ENCODE peak calls at places on chromosomes 7 and 10, in nine cellular contexts. U is IMR-90; A is kidney; Z is uterus; K is small intestine; V is hepatocyte; D is right cardiac atrium; H is right lobe of liver; S is effector memory CD4-positive, alpha-beta T cell. P is an unnamed sample.

GRCh38 chr10:878333-878753 is 53.2 kb downstream of the LARP4B start:
- DNase-seq in S (no peak), Z (peak; percentile 57), K (no peak), V (no peak), A (no peak), U (peak; percentile 52), D (no peak), H (no peak), P (no peak)

GRCh38 chr7:91348686-91349085 is 84.5 kb downstream of the FZD1 start:
- DNase-seq in S (no peak), Z (no peak), U (peak; percentile 4), H (no peak), K (no peak), A (no peak), V (no peak), D (no peak), P (no peak)

GRCh38 chr10:71242621-71243009 is 30.2 kb downstream of the UNC5B start:
- DNase-seq in H (no peak), U (no peak), Z (no peak), S (no peak), A (no peak), V (no peak), D (peak; percentile 76), K (no peak), P (no peak)

GRCh38 chr10:7857259-7857658 is 39.0 kb downstream of the TAF3 start:
- DNase-seq in Z (no peak), S (no peak), U (no peak), K (no peak), A (no peak), D (no peak), H (no peak), V (peak; percentile 6), P (peak; percentile 49)

GRCh38 chr7:65475040-65475726 is 101.5 kb downstream of the ZNF92 start:
- DNase-seq in Z (no peak), V (no peak), S (no peak), H (no peak), U (no peak), A (no peak), D (no peak), K (no peak), P (no peak)

GRCh38 chr10:125002423-125003145 is 60.7 kb downstream of the ZRANB1 start:
- DNase-seq in V (no peak), S (no peak), Z (peak; percentile 14), D (peak; percentile 52), A (peak; percentile 37), K (no peak), H (peak; percentile 45), U (no peak), P (peak; percentile 72)

GRCh38 chr10:6151087-6151977 is 51.4 kb upstream of the PFKFB3 start:
- DNase-seq in D (peak; percentile 78), K (peak; percentile 60), V (peak; percentile 74), U (peak; percentile 69), S (no peak), A (no peak), Z (peak; percentile 51), H (peak; percentile 70), P (peak; percentile 96)

GRCh38 chr10:1180836-1181235 is 124.7 kb downstream of the WDR37 start:
- DNase-seq in D (no peak), H (peak; percentile 3), K (no peak), U (no peak), A (no peak), Z (no peak), V (no peak), S (no peak), P (no peak)

GRCh38 chr7:66641526-66641871 is 12.8 kb downstream of the KCTD7 start:
- DNase-seq in Z (no peak), U (no peak), D (no peak), S (no peak), V (no peak), H (no peak), K (no peak), A (no peak), P (no peak)

GRCh38 chr10:44995914-44996633 is 4.6 kb upstream of the ZNF22 start:
- DNase-seq in S (no peak), K (no peak), H (peak; percentile 82), D (peak; percentile 87), A (peak; percentile 87), V (no peak), Z (peak; percentile 66), U (peak; percentile 71), P (peak; percentile 84)

GRCh38 chr7:106003525-106004064 is 40.5 kb downstream of the CDHR3 start:
- DNase-seq in S (no peak), K (no peak), Z (no peak), A (no peak), U (no peak), D (no peak), V (no peak), H (no peak), P (no peak)

GRCh38 chr7:68642727-68643126 is 955.5 kb upstream of the AUTS2 start:
- DNase-seq in K (no peak), H (no peak), A (no peak), S (no peak), Z (no peak), U (no peak), V (no peak), D (no peak), P (no peak)

GRCh38 chr10:114767589-114768393 is 53.8 kb upstream of the FHIP2A start:
- DNase-seq in Z (no peak), S (no peak), A (peak; percentile 88), U (peak; percentile 28), V (peak; percentile 66), H (peak; percentile 70), K (peak; percentile 62), D (peak; percentile 69), P (peak; percentile 90)

GRCh38 chr7:47765373-47765979 is 182.8 kb downstream of the PKD1L1 start:
- DNase-seq in Z (no peak), U (no peak), K (no peak), H (no peak), D (no peak), V (no peak), S (no peak), A (no peak), P (no peak)

GRCh38 chr7:139985811-139986210 is 76.9 kb downstream of the PARP12 start:
- DNase-seq in D (no peak), V (no peak), Z (no peak), K (no peak), U (no peak), H (no peak), A (no peak), S (no peak), P (no peak)

GRCh38 chr7:77684030-77684429 is 12.2 kb upstream of the RSBN1L start:
- DNase-seq in S (no peak), V (peak; percentile 41), H (no peak), A (no peak), K (no peak), D (peak; percentile 75), U (peak; percentile 70), Z (no peak), P (peak; percentile 35)

DNA sequence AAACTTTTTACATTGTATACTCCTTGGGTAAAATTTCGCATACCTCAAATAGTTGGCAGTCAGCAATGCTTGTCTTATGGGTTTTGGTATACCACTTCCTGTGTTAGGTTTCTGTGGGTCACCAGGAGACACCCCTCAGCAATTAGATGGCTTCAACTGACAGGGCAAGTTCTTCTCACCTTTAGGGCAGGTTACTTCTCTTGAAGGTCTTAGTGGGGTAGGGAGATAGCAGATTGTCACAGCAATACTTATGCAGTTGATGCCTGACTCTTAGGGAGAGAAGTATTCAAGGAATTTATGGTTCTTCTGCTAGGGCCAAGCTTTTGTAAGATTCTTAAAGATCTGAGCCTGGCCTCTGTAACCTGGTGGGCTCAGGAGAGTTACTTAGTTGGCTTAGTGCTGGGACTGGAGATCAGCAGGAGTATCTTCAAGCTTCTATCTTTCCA is 42.9 kb downstream of the MKLN1 start:
- DNase-seq in A (no peak), H (no peak), U (peak; percentile 66), V (peak; percentile 4), K (peak; percentile 28), Z (no peak), D (no peak), S (peak; percentile 5), P (no peak)
- H3K4me3 ChIP-seq in A (no peak overlapping the region), H (no peak overlapping the region), U (no peak overlapping the region), V (no peak overlapping the region), K (no peak overlapping the region), Z (no peak overlapping the region), D (no peak overlapping the region), S (no peak overlapping the region), P (no peak overlapping the region)

DNA sequence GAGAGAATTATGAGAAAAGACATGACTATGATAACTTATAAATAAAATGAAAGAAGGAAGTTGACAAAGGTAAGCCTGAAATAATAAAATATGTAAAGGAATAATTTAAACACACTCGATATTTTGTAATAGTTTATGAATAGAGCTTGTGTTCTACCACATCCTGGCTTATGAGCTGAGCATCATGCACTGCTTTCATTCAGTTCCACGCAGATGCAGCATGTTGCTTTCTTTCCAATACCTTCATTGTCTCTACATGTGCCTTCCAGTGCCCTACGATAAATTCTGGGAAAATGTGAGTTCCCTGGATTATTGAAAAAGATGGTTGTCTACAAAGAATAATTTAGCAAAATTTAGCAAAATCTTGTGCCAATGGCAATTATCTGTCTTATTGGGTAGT is 398.9 kb upstream of the SEMA3C start:
- DNase-seq in A (no peak), K (no peak), S (no peak), U (no peak), V (no peak), Z (no peak), D (no peak), H (no peak), P (no peak)
- H3K27ac ChIP-seq in A (no peak overlapping the region), K (no peak overlapping the region), S (no peak overlapping the region), U (no peak overlapping the region), V (no peak overlapping the region), Z (no peak overlapping the region), D (no peak overlapping the region), H (no peak overlapping the region), P (no peak overlapping the region)

DNA sequence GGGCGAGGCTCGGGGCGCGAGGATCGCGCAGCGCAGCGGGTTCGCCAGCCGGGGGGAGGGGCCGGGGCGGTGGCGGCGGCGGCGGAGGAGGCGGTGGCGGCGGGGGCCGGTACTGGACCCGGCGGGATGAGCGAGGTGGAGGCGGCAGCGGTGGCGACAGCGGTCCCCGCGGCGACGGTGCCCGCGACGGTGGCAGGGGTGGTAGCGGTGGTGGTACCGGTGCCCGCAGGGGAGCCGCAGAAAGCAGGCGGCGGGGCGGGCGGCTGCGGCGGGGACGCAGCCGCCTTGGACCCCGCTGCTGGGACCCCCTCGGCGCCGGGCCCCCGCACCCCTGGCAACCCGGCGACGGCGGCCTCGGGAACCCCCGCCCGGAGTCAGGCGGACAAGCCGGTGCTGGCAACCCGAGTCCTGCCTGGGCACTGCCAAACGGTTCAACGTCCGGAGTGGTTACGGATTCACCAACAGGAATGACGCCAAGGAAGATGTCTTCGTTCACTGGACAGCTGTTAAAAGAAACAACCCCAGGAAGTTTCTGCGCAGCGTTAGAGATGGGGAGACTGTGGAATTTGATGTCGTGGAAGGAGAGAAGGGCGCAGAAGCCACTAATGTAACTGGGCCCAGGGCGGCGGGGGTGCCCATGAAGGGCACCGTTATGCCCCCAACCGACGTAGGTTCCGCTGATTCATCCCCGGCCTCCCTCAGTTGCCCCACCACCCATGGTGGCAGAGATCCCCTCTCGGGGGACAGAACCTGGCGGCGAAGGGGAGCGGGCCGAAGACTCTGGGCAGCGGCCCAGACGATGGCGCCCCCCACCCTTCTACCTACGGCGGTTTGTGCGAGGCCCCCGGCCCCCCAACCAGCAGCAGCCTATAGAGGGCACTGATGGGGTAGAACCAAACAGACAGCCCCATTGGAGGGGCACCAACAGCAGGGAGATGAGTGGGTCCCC is 100.3 kb upstream of the CPXM2 start:
- DNase-seq in A (no peak), Z (no peak), U (no peak), H (peak; percentile 61), V (no peak), D (no peak), K (no peak), S (no peak), P (peak; percentile 81)
- H3K4me3 ChIP-seq in A (no peak overlapping the region), Z (no peak overlapping the region), U (no peak overlapping the region), H (no peak overlapping the region), V (no peak overlapping the region), D (peak overlapping the region; percentile 12), K (no peak overlapping the region), S (no peak overlapping the region), P (peak overlapping the region; percentile 47)

GRCh38 chr7:32676249-32676941 is 181.1 kb downstream of the AVL9 start:
- DNase-seq in U (no peak), A (no peak), Z (no peak), K (no peak), D (no peak), S (no peak), V (no peak), H (no peak), P (no peak)
- H3K27ac ChIP-seq in U (no peak overlapping the region), A (no peak overlapping the region), Z (no peak overlapping the region), K (no peak overlapping the region), D (no peak overlapping the region), S (no peak overlapping the region), V (no peak overlapping the region), H (no peak overlapping the region), P (no peak overlapping the region)

P was measured in osteoblast.